ENCODE peak calls at places on chromosome 6, in five cellular contexts. U, X, P, C and M are unnamed samples.

GRCh38 chr6:33061987-33062386 is 11.5 kb downstream of the HLA-DPA1 start:
- DNase-seq in X (no peak), U (no peak), C (no peak), P (peak), M (no peak)

GRCh38 chr6:47733879-47734558 is 35.6 kb downstream of the ADGRF4 start:
- DNase-seq in C (no peak), U (no peak), X (peak), P (peak), M (no peak)

GRCh38 chr6:3159805-3160781 is 2.7 kb upstream of the TUBB2A start:
- DNase-seq in P (no peak), X (peak), U (no peak), C (peak), M (peak)

GRCh38 chr6:39059496-39060310 is 11.1 kb downstream of the GLP1R start:
- DNase-seq in U (no peak), C (no peak), P (no peak), X (no peak), M (no peak)

GRCh38 chr6:111478749-111479148 is 4.3 kb downstream of the REV3L start:
- DNase-seq in U (no peak), X (peak), P (peak), C (no peak), M (no peak)

GRCh38 chr6:55666811-55667210 is 87.8 kb upstream of the HMGCLL1 start:
- DNase-seq in U (no peak), X (no peak), C (no peak), P (no peak), M (no peak)

GRCh38 chr6:11556308-11556707 is 18.8 kb downstream of the TMEM170B start:
- DNase-seq in U (no peak), C (no peak), X (peak), P (no peak), M (no peak)

GRCh38 chr6:111210074-111210729 is 122.9 kb downstream of the SLC16A10 start:
- DNase-seq in X (peak), C (no peak), U (peak), P (peak), M (no peak)

GRCh38 chr6:88520020-88520338 is 353.8 kb upstream of the CNR1 start:
- DNase-seq in U (no peak), C (no peak), P (no peak), X (no peak), M (no peak)

GRCh38 chr6:166313255-166314070 is 5.3 kb upstream of the PRR18 start:
- DNase-seq in C (peak), P (peak), U (peak), X (peak), M (no peak)

GRCh38 chr6:127932708-127933107 is 31.9 kb upstream of the THEMIS start:
- DNase-seq in C (no peak), P (no peak), X (no peak), U (no peak), M (no peak)

GRCh38 chr6:83974409-83975050 is 59.0 kb upstream of the MRAP2 start:
- DNase-seq in U (peak), X (no peak), C (no peak), P (no peak), M (no peak)

GRCh38 chr6:74899416-74899815 is 306.4 kb downstream of the COL12A1 start:
- DNase-seq in P (peak), C (no peak), U (peak), X (no peak), M (no peak)

GRCh38 chr6:137602871-137603270 is 108.7 kb upstream of the OLIG3 start:
- DNase-seq in X (no peak), P (no peak), C (no peak), U (no peak), M (no peak)

GRCh38 chr6:52725530-52726192 is 37.6 kb downstream of the GSTA2 start:
- DNase-seq in C (peak), X (no peak), P (peak), U (no peak), M (peak)

GRCh38 chr6:139778113-139778512 is 403.7 kb upstream of the CITED2 start:
- DNase-seq in P (no peak), C (no peak), U (no peak), X (peak), M (no peak)

GRCh38 chr6:139943391-139943790 is 568.9 kb upstream of the CITED2 start:
- DNase-seq in C (no peak), P (peak), X (no peak), U (no peak), M (no peak)

GRCh38 chr6:130148181-130148580 is 74.6 kb downstream of the SAMD3 start:
- DNase-seq in C (no peak), U (no peak), X (no peak), P (no peak), M (no peak)

GRCh38 chr6:111490067-111490466 is 7.0 kb upstream of the REV3L start:
- DNase-seq in C (no peak), U (no peak), P (no peak), X (no peak), M (no peak)

GRCh38 chr6:4169028-4169789 is 33.8 kb upstream of the ECI2 start:
- DNase-seq in C (no peak), P (peak), U (no peak), X (peak), M (no peak)

GRCh38 chr6:159180001-159180400 is 10.8 kb downstream of the FNDC1 start:
- DNase-seq in P (peak), U (no peak), C (no peak), X (no peak), M (no peak)

GRCh38 chr6:14711056-14711703 is 534.7 kb upstream of the JARID2 start:
- DNase-seq in P (peak), U (peak), X (peak), C (peak), M (no peak)

GRCh38 chr6:44007818-44008660 is 119.2 kb downstream of the MRPL14 start:
- DNase-seq in P (no peak), X (no peak), C (no peak), U (no peak), M (no peak)

GRCh38 chr6:38554700-38555413 is 84.9 kb downstream of the BTBD9 start:
- DNase-seq in X (no peak), C (no peak), P (peak), U (no peak), M (no peak)

GRCh38 chr6:106476326-106477105 is 116.0 kb downstream of the CRYBG1 start:
- DNase-seq in X (no peak), C (no peak), U (no peak), P (peak), M (no peak)

GRCh38 chr6:162056745-162057144 is 670.8 kb downstream of the PRKN start:
- DNase-seq in X (peak), C (no peak), P (peak), U (peak), M (no peak)

GRCh38 chr6:36769161-36769675 is 70.0 kb downstream of the CPNE5 start:
- DNase-seq in C (no peak), U (no peak), P (no peak), X (peak), M (no peak)

GRCh38 chr6:39143238-39143930 is 28.4 kb upstream of the SAYSD1 start:
- DNase-seq in U (no peak), X (no peak), P (no peak), C (no peak), M (no peak)

GRCh38 chr6:884570-884969 is 191.6 kb upstream of the EXOC2 start:
- DNase-seq in P (no peak), C (no peak), U (no peak), X (no peak), M (peak)

GRCh38 chr6:112951829-112952228 is 604.7 kb downstream of the RFPL4B start:
- DNase-seq in X (no peak), C (no peak), P (no peak), U (no peak), M (no peak)

GRCh38 chr6:128520436-128521301 is at the start of gene PTPRK:
- DNase-seq in P (peak), U (peak), X (peak), C (peak), M (peak)

GRCh38 chr6:111944541-111944940 is 71.3 kb upstream of the FYN start:
- DNase-seq in U (no peak), P (no peak), C (no peak), X (no peak), M (no peak)

GRCh38 chr6:113672691-113673149 is 184.4 kb upstream of the MARCKS start:
- DNase-seq in U (no peak), P (peak), C (peak), X (peak), M (no peak)

GRCh38 chr6:15296735-15297134 is 50.9 kb downstream of the JARID2 start:
- DNase-seq in C (no peak), X (no peak), U (no peak), P (no peak), M (no peak)

GRCh38 chr6:137819740-137820139 is 47.3 kb upstream of the TNFAIP3 start:
- DNase-seq in C (no peak), U (no peak), X (no peak), P (no peak), M (no peak)

GRCh38 chr6:147660334-147661311 is 152.1 kb downstream of the SAMD5 start:
- DNase-seq in C (no peak), X (no peak), U (no peak), P (no peak), M (no peak)

GRCh38 chr6:19028201-19028600 is 641.1 kb downstream of the RNF144B start:
- DNase-seq in U (no peak), P (no peak), X (no peak), C (no peak), M (no peak)

GRCh38 chr6:109783245-109783990 is 92.3 kb downstream of the FIG4 start:
- DNase-seq in U (peak), P (no peak), X (peak), C (no peak), M (no peak)
- TF ChIP-seq CTCF in U (no peak), P (peak), X (peak), C (no peak), M (no peak)

GRCh38 chr6:108546079-108547049 is 14.4 kb upstream of the FOXO3 start:
- DNase-seq in X (no peak), C (no peak), U (no peak), P (no peak), M (no peak)

GRCh38 chr6:108544586-108544985 is 16.1 kb upstream of the FOXO3 start:
- DNase-seq in U (no peak), X (no peak), C (no peak), P (peak), M (no peak)

GRCh38 chr6:108550256-108550655 is 10.5 kb upstream of the FOXO3 start:
- DNase-seq in P (no peak), X (no peak), C (no peak), U (no peak), M (no peak)

GRCh38 chr6:108549741-108550140 is 11.0 kb upstream of the FOXO3 start:
- DNase-seq in P (peak), U (no peak), C (no peak), X (no peak), M (no peak)

GRCh38 chr6:108549241-108549640 is 11.5 kb upstream of the FOXO3 start:
- DNase-seq in U (no peak), C (no peak), P (peak), X (no peak), M (no peak)
- TF ChIP-seq CTCF in U (no peak), C (no peak), P (no peak), X (no peak), M (no peak)

DNA sequence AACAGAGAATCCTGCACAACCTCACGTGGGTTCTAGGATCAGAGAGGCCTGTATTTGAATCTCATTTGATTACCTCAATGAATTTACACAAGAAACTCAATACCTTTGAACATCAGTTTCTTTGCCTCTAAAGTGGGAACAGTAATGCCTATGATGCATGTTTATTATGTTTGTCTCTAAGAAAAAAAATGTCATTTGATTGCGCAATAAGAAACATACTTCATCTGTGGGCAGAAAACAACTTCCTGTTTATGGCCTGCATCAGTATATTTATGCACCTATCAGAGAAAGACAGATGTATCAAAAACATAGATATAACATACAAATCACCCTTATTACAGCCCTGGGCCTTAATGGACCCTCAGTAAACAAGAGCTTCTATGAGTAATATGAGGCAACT is 516.4 kb upstream of the ARID1B start:
- DNase-seq in P (no peak), X (no peak), C (no peak), U (no peak), M (no peak)
- TF ChIP-seq CTCF in P (no peak), X (no peak), C (no peak), U (no peak), M (no peak)

GRCh38 chr6:73511796-73512195 is 9.0 kb downstream of the EEF1A1 start:
- DNase-seq in C (no peak), U (no peak), P (no peak), X (no peak), M (no peak)

GRCh38 chr6:73516712-73517489 is 3.9 kb downstream of the EEF1A1 start:
- DNase-seq in C (no peak), P (no peak), X (no peak), U (no peak), M (no peak)

GRCh38 chr6:73513496-73513854 is 7.4 kb downstream of the EEF1A1 start:
- DNase-seq in X (no peak), U (no peak), C (no peak), P (no peak), M (no peak)

GRCh38 chr6:73514746-73515110 is 6.1 kb downstream of the EEF1A1 start:
- DNase-seq in C (no peak), P (no peak), X (no peak), U (no peak), M (no peak)

DNA sequence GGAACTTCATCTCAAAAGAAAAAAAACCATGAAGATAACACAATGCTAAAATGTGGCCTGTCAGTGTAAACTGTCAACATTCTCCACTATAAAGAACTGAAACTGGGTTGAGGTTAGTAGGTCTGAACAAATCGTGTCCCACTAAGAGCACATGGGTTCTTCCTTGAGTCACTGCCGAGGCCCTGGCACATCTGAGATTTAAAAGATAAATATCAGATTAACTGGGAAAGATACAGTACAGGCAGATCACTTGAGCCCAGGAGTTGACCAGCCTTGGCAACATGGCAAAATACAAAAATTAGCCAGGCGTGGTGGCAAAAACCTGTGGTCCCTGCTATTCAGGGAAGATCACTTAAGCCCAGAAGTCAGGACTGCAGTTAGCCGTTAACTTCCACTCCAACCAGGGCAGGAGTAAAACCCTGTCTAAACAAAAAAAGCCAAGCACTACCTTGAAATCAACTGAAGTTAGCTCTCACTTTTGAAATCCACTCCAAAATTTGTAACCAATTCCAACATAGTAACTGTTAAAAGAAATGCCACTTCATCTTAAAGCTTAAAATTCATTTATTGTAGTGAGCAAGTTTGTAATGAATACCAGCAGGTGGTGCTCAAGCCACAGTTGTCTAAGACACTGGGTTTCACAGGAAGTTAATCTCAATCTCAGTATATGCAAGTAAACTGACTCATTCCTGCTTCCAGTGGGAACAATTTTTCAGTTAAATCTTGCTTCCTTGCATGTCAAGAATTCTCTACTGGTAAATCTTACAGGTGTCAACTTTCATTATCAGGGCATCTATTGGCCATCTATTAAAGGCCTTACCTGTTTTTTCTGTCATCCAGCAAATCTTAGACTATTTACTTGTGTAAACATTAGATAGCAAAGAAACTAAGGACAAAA is 5.4 kb downstream of the EEF1A1 start:
- DNase-seq in U (peak), C (peak), P (peak), X (peak), M (peak)
- TF ChIP-seq CTCF in U (peak), C (peak), P (peak), X (peak), M (no peak)

GRCh38 chr6:125046107-125046925 is 84.1 kb downstream of the RNF217 start:
- DNase-seq in X (no peak), U (no peak), P (no peak), C (no peak), M (no peak)
- TF ChIP-seq CTCF in X (no peak), U (no peak), P (no peak), C (no peak), M (no peak)

GRCh38 chr6:169175360-169175887 is 78.2 kb downstream of the THBS2 start:
- DNase-seq in U (no peak), P (no peak), C (no peak), X (no peak), M (no peak)

GRCh38 chr6:169174516-169175359 is 78.9 kb downstream of the THBS2 start:
- DNase-seq in P (no peak), U (no peak), X (no peak), C (no peak), M (no peak)

GRCh38 chr6:169176361-169176991 is 77.2 kb downstream of the THBS2 start:
- DNase-seq in U (no peak), X (no peak), P (no peak), C (no peak), M (no peak)

GRCh38 chr6:169173532-169174268 is 79.9 kb downstream of the THBS2 start:
- DNase-seq in C (no peak), X (no peak), U (no peak), P (no peak), M (no peak)

DNA sequence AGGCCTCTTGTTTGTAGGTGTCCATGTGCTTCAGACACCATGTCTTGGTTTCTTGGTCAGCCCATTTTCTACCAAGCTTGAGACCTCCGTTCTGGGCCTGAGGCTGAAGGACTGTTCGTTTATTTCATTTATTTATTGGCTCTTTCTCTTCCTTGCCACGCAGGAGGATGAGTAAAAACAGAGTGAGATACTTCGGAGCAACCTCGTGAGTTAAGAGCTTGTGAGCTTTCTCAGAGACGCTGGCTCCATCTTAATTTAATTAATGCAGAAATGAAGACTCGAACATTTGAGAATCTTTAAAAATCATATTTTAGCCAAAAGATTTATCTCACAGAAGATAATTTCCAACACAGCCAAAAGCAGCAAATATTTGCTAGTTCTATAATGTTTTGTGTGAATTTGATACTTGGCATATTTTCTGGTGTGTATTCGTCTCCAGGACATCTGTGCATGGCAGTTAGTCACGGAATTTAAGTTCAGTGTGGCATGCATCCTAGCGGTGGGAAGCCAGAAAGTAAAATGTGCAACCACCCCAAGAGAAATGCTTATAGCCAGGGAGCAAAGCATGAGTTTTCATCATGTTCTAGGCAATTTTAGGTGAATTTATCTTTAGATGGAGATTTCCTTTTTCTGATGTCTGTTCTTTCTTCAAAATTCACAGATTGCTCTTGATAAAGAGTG is 76.0 kb downstream of the THBS2 start:
- DNase-seq in C (no peak), P (peak), U (no peak), X (no peak), M (no peak)
- TF ChIP-seq CTCF in C (no peak), P (peak), U (no peak), X (no peak), M (no peak)

GRCh38 chr6:124400600-124400999 is 561.6 kb upstream of the RNF217 start:
- DNase-seq in C (no peak), P (no peak), X (no peak), U (no peak), M (no peak)
- TF ChIP-seq CTCF in C (no peak), P (no peak), X (peak), U (peak), M (no peak)

DNA sequence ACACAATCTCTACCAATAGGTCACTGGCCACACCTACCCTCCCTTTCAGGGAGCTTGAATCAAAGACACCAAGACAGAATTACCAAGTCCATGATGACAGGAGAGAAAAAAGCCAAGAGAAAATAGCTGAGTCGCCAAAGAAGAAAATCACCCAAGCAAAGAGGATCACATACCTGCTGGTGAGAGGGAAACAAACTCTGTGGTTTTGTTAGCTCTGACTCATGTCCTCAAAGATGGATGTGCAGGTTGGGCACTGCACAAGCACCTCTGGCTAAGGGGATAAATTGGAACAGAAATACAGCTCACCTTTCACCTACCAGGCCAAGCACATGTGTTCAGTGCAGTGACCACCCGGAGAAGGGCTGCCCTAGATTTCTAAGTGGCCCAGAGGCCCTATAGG is 114.8 kb downstream of the TFAP2A start:
- DNase-seq in X (no peak), U (no peak), P (no peak), C (no peak), M (no peak)
- TF ChIP-seq CTCF in X (no peak), U (no peak), P (no peak), C (no peak), M (no peak)

GRCh38 chr6:51684603-51685002 is 402.8 kb downstream of the PKHD1 start:
- DNase-seq in X (no peak), C (no peak), U (no peak), P (no peak), M (no peak)

GRCh38 chr6:51678274-51678673 is 409.1 kb downstream of the PKHD1 start:
- DNase-seq in X (no peak), P (no peak), C (no peak), U (no peak), M (no peak)

GRCh38 chr6:51678905-51679620 is 408.4 kb downstream of the PKHD1 start:
- DNase-seq in U (no peak), P (no peak), X (no peak), C (no peak), M (no peak)

GRCh38 chr6:51684038-51684437 is 403.4 kb downstream of the PKHD1 start:
- DNase-seq in U (no peak), X (no peak), P (no peak), C (no peak), M (no peak)
- TF ChIP-seq CTCF in U (no peak), X (peak), P (no peak), C (no peak), M (no peak)

GRCh38 chr6:42916288-42916687 is 435 bp downstream of the PTCRA start:
- DNase-seq in P (no peak), X (no peak), U (no peak), C (no peak), M (no peak)
- TF ChIP-seq CTCF in P (no peak), X (no peak), U (no peak), C (no peak), M (no peak)